ENCODE peak calls at places on chromosome 16, in five cellular contexts. U is NCI-H1436, S is naive B cell, X is fibroblast of villous mesenchyme, H is left cardiac atrium. L is an unnamed sample.

GRCh38 chr16:46975165-46975564 is 1.7 kb upstream of the DNAJA2 start:
- DNase-seq in U (no peak), S (no peak), X (no peak), H (no peak), L (no peak)

GRCh38 chr16:78925071-78925714 is 675.3 kb downstream of the MAF start:
- DNase-seq in U (no peak), S (no peak), X (peak), H (peak), L (peak)

GRCh38 chr16:10754941-10755340 is 11.3 kb downstream of the NUBP1 start:
- DNase-seq in U (no peak), S (no peak), X (peak), H (no peak), L (no peak)

GRCh38 chr16:149024-149675 is 3.3 kb upstream of the HBZ start:
- DNase-seq in U (no peak), S (no peak), X (peak), H (no peak), L (no peak)

GRCh38 chr16:252366-253337 is 18.0 kb downstream of the FAM234A start:
- DNase-seq in U (no peak), S (peak), X (peak), H (no peak), L (no peak)

GRCh38 chr16:2009302-2009711 is 314 bp downstream of the ZNF598 start:
- DNase-seq in U (no peak), S (no peak), X (no peak), H (no peak), L (no peak)

GRCh38 chr16:62034236-62035114 is 1.8 kb downstream of the CDH8 start:
- DNase-seq in U (no peak), S (no peak), X (no peak), H (no peak), L (no peak)

GRCh38 chr16:50093607-50094570 is 28.1 kb downstream of the HEATR3 start:
- DNase-seq in U (no peak), S (no peak), X (peak), H (peak), L (no peak)

GRCh38 chr16:50297301-50298074 is 31.1 kb downstream of the ADCY7 start:
- DNase-seq in U (no peak), S (no peak), X (no peak), H (no peak), L (peak)

GRCh38 chr16:57893559-57894389 is 77.2 kb downstream of the CNGB1 start:
- DNase-seq in U (no peak), S (no peak), X (peak), H (peak), L (no peak)

GRCh38 chr16:83599789-83600462 is 207.9 kb upstream of the HSBP1 start:
- DNase-seq in U (no peak), S (no peak), X (no peak), H (no peak), L (no peak)

GRCh38 chr16:64417711-64418227 is 704.1 kb downstream of the CDH11 start:
- DNase-seq in U (no peak), S (no peak), X (no peak), H (no peak), L (no peak)

GRCh38 chr16:75224683-75225082 is 5.9 kb downstream of the CTRB1 start:
- DNase-seq in U (no peak), S (no peak), X (no peak), H (no peak), L (no peak)

GRCh38 chr16:65672960-65673359 is 551.1 kb upstream of the CDH11 start:
- DNase-seq in U (no peak), S (no peak), X (no peak), H (no peak), L (no peak)

GRCh38 chr16:4664538-4665418 is 28.6 kb upstream of the NUDT16L1 start:
- DNase-seq in U (no peak), S (peak), X (peak), H (no peak), L (no peak)

GRCh38 chr16:75254359-75254837 is 3.0 kb upstream of the BCAR1 start:
- DNase-seq in U (no peak), S (no peak), X (peak), H (peak), L (no peak)

GRCh38 chr16:80751167-80751566 is 53.2 kb downstream of the CDYL2 start:
- DNase-seq in U (no peak), S (no peak), X (peak), H (no peak), L (no peak)

GRCh38 chr16:63038563-63039131 is 1002.4 kb upstream of the CDH8 start:
- DNase-seq in U (no peak), S (no peak), X (no peak), H (no peak), L (peak)

GRCh38 chr16:50509521-50510341 is 38.5 kb upstream of the NKD1 start:
- DNase-seq in U (no peak), S (peak), X (peak), H (no peak), L (peak)

GRCh38 chr16:5455110-5455509 is 357.5 kb upstream of the EEF2KMT start:
- DNase-seq in U (no peak), S (no peak), X (no peak), H (no peak), L (no peak)

GRCh38 chr16:20904507-20905079 is 4.0 kb downstream of the LYRM1 start:
- DNase-seq in U (no peak), S (peak), X (peak), H (no peak), L (no peak)

GRCh38 chr16:27310576-27311448 is 3.0 kb upstream of the IL4R start:
- DNase-seq in U (no peak), S (no peak), X (peak), H (peak), L (no peak)

GRCh38 chr16:56606071-56606687 is 2.2 kb upstream of the MT2A start:
- DNase-seq in U (no peak), S (no peak), X (no peak), H (peak), L (no peak)

GRCh38 chr16:67767953-67768352 is 38.4 kb downstream of the RANBP10 start:
- DNase-seq in U (no peak), S (no peak), X (peak), H (no peak), L (no peak)

GRCh38 chr16:57601801-57602478 is 26.5 kb upstream of the ADGRG1 start:
- DNase-seq in U (no peak), S (no peak), X (no peak), H (no peak), L (no peak)

GRCh38 chr16:88378401-88378800 is 4.4 kb upstream of the ZNF469 start:
- DNase-seq in U (no peak), S (no peak), X (no peak), H (no peak), L (no peak)

GRCh38 chr16:379183-379960 is 2.4 kb downstream of the PGAP6 start:
- DNase-seq in U (peak), S (no peak), X (no peak), H (no peak), L (no peak)

GRCh38 chr16:2817496-2818277 is 650 bp downstream of the PRSS21 start:
- DNase-seq in U (no peak), S (no peak), X (no peak), H (no peak), L (no peak)